ENCODE peak calls at places on chromosome 1, in five cellular contexts. T is OCI-LY7, Y is prostate gland, A is fibroblast of pulmonary artery, X is cardiac fibroblast. M is an unnamed sample.

GRCh38 chr1:196027127-196027526 is 581.1 kb downstream of the KCNT2 start:
- DNase-seq in T (no peak), Y (no peak), A (no peak), X (no peak), M (no peak)

GRCh38 chr1:163410073-163410522 is 88.3 kb downstream of the NUF2 start:
- DNase-seq in T (peak; percentile 66), Y (peak; percentile 19), A (peak; percentile 71), X (peak; percentile 69), M (peak; percentile 77)

GRCh38 chr1:41493117-41493536 is 8.6 kb upstream of the EDN2 start:
- DNase-seq in T (no peak), Y (no peak), A (peak; percentile 92), X (peak; percentile 87), M (peak; percentile 92)

GRCh38 chr1:184888505-184888904 is 85.8 kb downstream of the NIBAN1 start:
- DNase-seq in T (no peak), Y (no peak), A (peak; percentile 63), X (peak; percentile 54), M (peak; percentile 74)

GRCh38 chr1:56525463-56526155 is 53.8 kb downstream of the PLPP3 start:
- DNase-seq in T (peak; percentile 81), Y (no peak), A (no peak), X (no peak), M (peak; percentile 17)

GRCh38 chr1:116988908-116989307 is 12.7 kb upstream of the CD101 start:
- DNase-seq in T (no peak), Y (no peak), A (no peak), X (no peak), M (no peak)

GRCh38 chr1:53130878-53131589 is 11.4 kb downstream of the SLC1A7 start:
- DNase-seq in T (no peak), Y (no peak), A (no peak), X (no peak), M (no peak)

GRCh38 chr1:21219674-21220073 is 43.0 kb upstream of the EIF4G3 start:
- DNase-seq in T (no peak), Y (no peak), A (no peak), X (no peak), M (no peak)

GRCh38 chr1:18160290-18160942 is 52.8 kb downstream of the IGSF21 start:
- DNase-seq in T (no peak), Y (no peak), A (no peak), X (no peak), M (no peak)

GRCh38 chr1:29502225-29502755 is 266.0 kb downstream of the PTPRU start:
- DNase-seq in T (no peak), Y (no peak), A (no peak), X (no peak), M (no peak)

GRCh38 chr1:29504709-29505410 is 268.5 kb downstream of the PTPRU start:
- DNase-seq in T (no peak), Y (no peak), A (no peak), X (no peak), M (no peak)

GRCh38 chr1:29502901-29503300 is 266.6 kb downstream of the PTPRU start:
- DNase-seq in T (no peak), Y (no peak), A (no peak), X (no peak), M (no peak)

GRCh38 chr1:29504266-29504665 is 267.9 kb downstream of the PTPRU start:
- DNase-seq in T (no peak), Y (no peak), A (no peak), X (peak; percentile 2), M (peak; percentile 5)

GRCh38 chr1:29503441-29503840 is 267.1 kb downstream of the PTPRU start:
- DNase-seq in T (no peak), Y (no peak), A (no peak), X (no peak), M (no peak)
- TF ChIP-seq CTCF in T (no peak), Y (no peak), A (no peak), X (no peak), M (no peak)

DNA sequence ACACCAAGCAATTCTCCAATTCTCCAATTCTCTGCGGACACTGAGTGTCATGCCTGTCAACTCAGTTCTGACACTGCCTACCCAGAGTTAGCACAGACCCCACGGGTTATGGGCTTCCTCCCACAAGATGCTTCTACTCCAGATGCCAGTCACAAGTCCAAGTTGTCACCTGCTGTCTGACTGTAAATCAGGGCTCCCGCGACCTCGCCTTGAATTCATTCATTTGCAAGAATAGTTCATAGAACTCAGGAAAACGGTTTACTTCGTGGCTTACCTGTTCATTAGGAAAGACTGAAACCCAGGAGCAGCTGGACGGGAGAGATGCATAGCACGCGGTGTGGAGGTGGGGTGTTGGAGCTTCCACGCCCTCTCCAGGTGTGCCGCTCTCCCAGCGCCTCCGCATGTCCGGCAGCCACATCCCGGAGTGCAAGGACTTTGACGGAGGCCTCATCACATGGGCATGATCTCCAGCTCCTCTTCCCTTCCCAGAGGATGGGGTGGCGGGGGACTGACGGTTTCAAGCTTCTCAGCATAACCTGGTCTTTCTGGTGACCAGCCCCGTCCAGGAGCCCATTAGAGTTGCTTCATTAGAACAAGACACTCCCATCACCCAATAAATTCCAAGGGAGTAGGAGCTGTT is 154.6 kb downstream of the PGBD5 start:
- DNase-seq in T (no peak), Y (no peak), A (no peak), X (no peak), M (no peak)
- H3K4me3 ChIP-seq in T (no peak overlapping the region), Y (no peak overlapping the region), A (no peak overlapping the region), X (no peak overlapping the region), M (no peak overlapping the region)

DNA sequence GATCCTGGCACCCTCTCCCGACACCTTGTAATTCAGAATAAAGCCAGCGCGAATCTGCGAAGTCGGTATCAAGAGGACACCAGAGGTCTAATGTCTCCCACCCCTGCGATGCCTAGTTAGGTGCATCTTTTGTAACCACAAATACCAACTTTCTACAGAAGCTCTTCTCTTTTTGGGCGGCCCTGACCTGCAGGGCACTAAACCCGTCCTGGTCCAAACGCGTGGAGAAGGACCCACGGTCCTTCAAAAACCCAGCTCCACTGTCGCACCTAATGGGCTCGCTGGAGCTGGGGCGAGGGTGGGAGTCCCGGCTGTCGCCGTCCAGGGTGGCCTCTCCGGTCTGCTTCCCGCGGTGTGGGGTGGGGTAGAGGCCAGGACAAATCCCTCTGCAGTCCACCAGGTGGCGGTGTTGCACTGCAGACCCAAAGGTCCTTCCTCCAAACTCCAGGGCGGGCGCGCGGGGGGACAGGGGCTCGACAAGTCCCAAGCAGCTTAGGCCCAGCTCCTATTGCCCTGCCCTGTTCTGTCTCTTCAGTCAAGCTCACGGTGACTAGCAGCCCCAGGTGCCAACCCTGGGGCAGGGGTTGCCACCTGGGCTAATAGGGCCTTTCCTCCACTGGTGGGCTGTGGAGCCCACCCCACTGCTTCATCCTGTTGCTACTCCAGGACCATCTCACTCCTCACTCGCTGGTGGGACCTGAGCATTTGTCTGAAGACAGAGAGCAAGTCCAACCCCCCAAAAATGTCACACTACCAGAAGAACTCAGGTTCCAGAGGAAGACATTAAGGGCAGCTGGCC is 2.7 kb downstream of the HES3 start:
- DNase-seq in T (peak; percentile 67), Y (peak; percentile 67), A (peak; percentile 79), X (peak; percentile 80), M (peak; percentile 76)
- TF ChIP-seq CTCF in T (peak; percentile 89), Y (peak; percentile 98), A (peak; percentile 77), X (peak; percentile 91), M (peak; percentile 93)

GRCh38 chr1:235139315-235139714 is 10.7 kb upstream of the TOMM20 start:
- DNase-seq in T (no peak), Y (no peak), A (no peak), X (no peak), M (no peak)

GRCh38 chr1:235145639-235146038 is 15.4 kb downstream of the RBM34 start:
- DNase-seq in T (no peak), Y (no peak), A (no peak), X (no peak), M (no peak)

GRCh38 chr1:235138821-235139220 is 10.2 kb upstream of the TOMM20 start:
- DNase-seq in T (no peak), Y (no peak), A (no peak), X (no peak), M (no peak)

GRCh38 chr1:235147269-235147668 is 13.8 kb downstream of the RBM34 start:
- DNase-seq in T (no peak), Y (no peak), A (no peak), X (no peak), M (no peak)

DNA sequence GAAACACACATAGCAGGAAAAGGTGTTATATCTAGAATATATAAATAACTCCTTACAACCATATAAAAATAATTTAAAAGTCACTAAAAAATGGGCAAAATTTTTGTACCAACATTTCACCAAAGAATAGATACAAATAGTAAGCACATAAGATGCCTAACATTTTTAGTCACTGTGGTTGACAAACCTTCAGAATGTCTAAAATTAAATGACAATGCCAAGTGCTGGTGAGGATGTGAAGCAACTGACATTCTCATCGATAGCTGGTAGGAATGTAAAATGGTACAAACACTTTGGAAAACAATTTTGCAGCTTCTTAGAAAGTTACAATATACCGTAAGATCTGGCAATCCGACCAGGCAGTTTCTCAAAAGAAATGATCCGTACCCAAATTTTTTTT is 14.4 kb upstream of the TOMM20 start:
- DNase-seq in T (no peak), Y (no peak), A (no peak), X (no peak), M (no peak)
- H3K4me3 ChIP-seq in T (no peak overlapping the region), Y (no peak overlapping the region), A (no peak overlapping the region), X (no peak overlapping the region), M (no peak overlapping the region)

GRCh38 chr1:67639336-67639735 is 45.7 kb upstream of the GADD45A start:
- DNase-seq in T (no peak), Y (no peak), A (peak; percentile 65), X (peak; percentile 68), M (no peak)
- TF ChIP-seq CTCF in T (no peak), Y (no peak), A (no peak), X (no peak), M (no peak)

GRCh38 chr1:44786841-44787426 is 1.0 kb downstream of the BEST4 start:
- DNase-seq in T (no peak), Y (no peak), A (no peak), X (no peak), M (no peak)
- H3K4me3 ChIP-seq in T (no peak overlapping the region), Y (no peak overlapping the region), A (no peak overlapping the region), X (no peak overlapping the region), M (no peak overlapping the region)

DNA sequence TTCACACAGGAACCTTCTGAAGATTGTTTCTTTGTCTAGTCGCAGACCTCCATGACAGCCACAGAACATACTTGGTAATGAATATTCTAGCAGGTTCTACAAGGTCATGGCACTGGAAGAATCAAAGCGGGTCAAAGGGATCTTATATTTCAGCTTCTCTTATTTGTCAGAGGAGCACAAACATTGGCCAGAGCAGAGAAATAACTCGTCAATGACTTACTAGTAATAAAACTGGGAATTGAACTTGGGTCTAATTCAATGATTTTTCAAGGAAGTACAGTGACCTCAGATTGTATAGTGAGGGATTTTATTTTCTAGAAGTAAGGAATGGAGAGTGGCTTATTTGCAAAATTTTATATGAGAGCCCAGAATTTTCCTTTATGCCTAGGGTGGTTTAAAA is 290.8 kb upstream of the PLXNA2 start:
- DNase-seq in T (no peak), Y (no peak), A (no peak), X (no peak), M (no peak)
- TF ChIP-seq CTCF in T (no peak), Y (no peak), A (no peak), X (no peak), M (no peak)

DNA sequence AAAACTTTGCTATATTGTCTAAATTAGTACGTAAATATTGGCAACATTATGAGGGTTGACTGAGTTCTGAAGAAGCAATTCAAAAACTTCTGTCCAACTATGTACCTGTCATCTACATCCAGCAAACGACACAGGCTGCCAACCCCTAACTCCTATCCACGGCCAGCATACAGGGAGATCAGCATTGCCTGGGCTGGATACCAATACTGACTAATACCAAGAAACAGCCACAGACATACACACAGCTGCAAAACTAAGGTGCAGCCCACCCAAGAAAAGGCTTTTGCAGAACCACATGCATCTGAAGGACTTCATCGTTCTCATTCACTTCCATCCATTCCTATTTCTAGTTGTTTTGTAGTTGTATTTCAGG is 2.0 kb downstream of the KIAA0319L start:
- DNase-seq in T (no peak), Y (no peak), A (no peak), X (no peak), M (no peak)
- H3K4me3 ChIP-seq in T (no peak overlapping the region), Y (no peak overlapping the region), A (no peak overlapping the region), X (no peak overlapping the region), M (no peak overlapping the region)

M was measured in choroid plexus epithelial cell.